ENCODE peak calls at places on chromosome 4, in eight cellular contexts. One of them, this sample, is unnamed.

GRCh38 chr4:5753366-5753765 is 42.4 kb downstream of the EVC start:
- DNase-seq in adrenal gland: no peak
- DNase-seq in psoas muscle: no peak
- DNase-seq in AG04449: no peak
- DNase-seq in ovary: no peak
- DNase-seq in AG09309: no peak
- DNase-seq in fibroblast of lung: no peak
- DNase-seq in astrocyte of the spinal cord: no peak
- DNase-seq in this sample: no peak

GRCh38 chr4:55173580-55173979 is 48.2 kb upstream of the KDR start:
- DNase-seq in adrenal gland: no peak
- DNase-seq in psoas muscle: no peak
- DNase-seq in AG04449: no peak
- DNase-seq in ovary: no peak
- DNase-seq in AG09309: no peak
- DNase-seq in fibroblast of lung: peak
- DNase-seq in astrocyte of the spinal cord: peak
- DNase-seq in this sample: no peak

GRCh38 chr4:140153744-140154571 is at the start of gene MAML3:
- DNase-seq in adrenal gland: peak
- DNase-seq in psoas muscle: peak
- DNase-seq in AG04449: peak
- DNase-seq in ovary: peak
- DNase-seq in AG09309: peak
- DNase-seq in fibroblast of lung: peak
- DNase-seq in astrocyte of the spinal cord: peak
- DNase-seq in this sample: peak

GRCh38 chr4:57064811-57065711 is 45.1 kb downstream of the IGFBP7 start:
- DNase-seq in adrenal gland: peak
- DNase-seq in psoas muscle: peak
- DNase-seq in AG04449: peak
- DNase-seq in ovary: peak
- DNase-seq in AG09309: peak
- DNase-seq in fibroblast of lung: peak
- DNase-seq in astrocyte of the spinal cord: peak
- DNase-seq in this sample: peak

GRCh38 chr4:120750152-120750525 is 172.4 kb downstream of the PRDM5 start:
- DNase-seq in adrenal gland: no peak
- DNase-seq in psoas muscle: no peak
- DNase-seq in AG04449: no peak
- DNase-seq in ovary: no peak
- DNase-seq in AG09309: no peak
- DNase-seq in fibroblast of lung: no peak
- DNase-seq in astrocyte of the spinal cord: no peak
- DNase-seq in this sample: no peak

GRCh38 chr4:3037957-3038451 is 36.3 kb downstream of the HTT-AS start:
- DNase-seq in adrenal gland: no peak
- DNase-seq in psoas muscle: peak
- DNase-seq in AG04449: no peak
- DNase-seq in ovary: peak
- DNase-seq in AG09309: no peak
- DNase-seq in fibroblast of lung: no peak
- DNase-seq in astrocyte of the spinal cord: no peak
- DNase-seq in this sample: peak

GRCh38 chr4:77022581-77023133 is 53.1 kb downstream of the CCNI start:
- DNase-seq in adrenal gland: no peak
- DNase-seq in psoas muscle: no peak
- DNase-seq in AG04449: no peak
- DNase-seq in ovary: no peak
- DNase-seq in AG09309: no peak
- DNase-seq in fibroblast of lung: peak
- DNase-seq in astrocyte of the spinal cord: peak
- DNase-seq in this sample: no peak

GRCh38 chr4:148649669-148650331 is 207.6 kb upstream of the NR3C2 start:
- DNase-seq in adrenal gland: no peak
- DNase-seq in psoas muscle: no peak
- DNase-seq in AG04449: no peak
- DNase-seq in ovary: no peak
- DNase-seq in AG09309: no peak
- DNase-seq in fibroblast of lung: peak
- DNase-seq in astrocyte of the spinal cord: peak
- DNase-seq in this sample: no peak

GRCh38 chr4:26207631-26208030 is 113.2 kb upstream of the RBPJ start:
- DNase-seq in adrenal gland: no peak
- DNase-seq in psoas muscle: no peak
- DNase-seq in AG04449: no peak
- DNase-seq in ovary: no peak
- DNase-seq in AG09309: no peak
- DNase-seq in fibroblast of lung: peak
- DNase-seq in astrocyte of the spinal cord: no peak
- DNase-seq in this sample: no peak

GRCh38 chr4:109996531-109996930 is 83.8 kb downstream of the EGF start:
- DNase-seq in adrenal gland: no peak
- DNase-seq in psoas muscle: no peak
- DNase-seq in AG04449: no peak
- DNase-seq in ovary: no peak
- DNase-seq in AG09309: no peak
- DNase-seq in fibroblast of lung: no peak
- DNase-seq in astrocyte of the spinal cord: no peak
- DNase-seq in this sample: no peak

GRCh38 chr4:126850286-126850685 is 782.5 kb upstream of the INTU start:
- DNase-seq in adrenal gland: no peak
- DNase-seq in psoas muscle: no peak
- DNase-seq in AG04449: peak
- DNase-seq in ovary: no peak
- DNase-seq in AG09309: peak
- DNase-seq in fibroblast of lung: peak
- DNase-seq in astrocyte of the spinal cord: peak
- DNase-seq in this sample: no peak

GRCh38 chr4:41213563-41214157 is 682 bp downstream of the APBB2 start:
- DNase-seq in adrenal gland: peak
- DNase-seq in psoas muscle: peak
- DNase-seq in AG04449: no peak
- DNase-seq in ovary: peak
- DNase-seq in AG09309: no peak
- DNase-seq in fibroblast of lung: no peak
- DNase-seq in astrocyte of the spinal cord: no peak
- DNase-seq in this sample: peak

GRCh38 chr4:38805530-38806145 is 1.0 kb upstream of the TLR1 start:
- DNase-seq in adrenal gland: peak
- DNase-seq in psoas muscle: no peak
- DNase-seq in AG04449: no peak
- DNase-seq in ovary: peak
- DNase-seq in AG09309: no peak
- DNase-seq in fibroblast of lung: peak
- DNase-seq in astrocyte of the spinal cord: no peak
- DNase-seq in this sample: peak

GRCh38 chr4:126441173-126441810 is 1126.5 kb downstream of the FAT4 start:
- DNase-seq in adrenal gland: no peak
- DNase-seq in psoas muscle: no peak
- DNase-seq in AG04449: no peak
- DNase-seq in ovary: no peak
- DNase-seq in AG09309: no peak
- DNase-seq in fibroblast of lung: peak
- DNase-seq in astrocyte of the spinal cord: no peak
- DNase-seq in this sample: no peak

GRCh38 chr4:37699874-37700481 is 13.8 kb upstream of the RELL1 start:
- DNase-seq in adrenal gland: no peak
- DNase-seq in psoas muscle: no peak
- DNase-seq in AG04449: no peak
- DNase-seq in ovary: no peak
- DNase-seq in AG09309: no peak
- DNase-seq in fibroblast of lung: no peak
- DNase-seq in astrocyte of the spinal cord: no peak
- DNase-seq in this sample: no peak

GRCh38 chr4:177505171-177505615 is 63.0 kb upstream of the AGA start:
- DNase-seq in adrenal gland: no peak
- DNase-seq in psoas muscle: no peak
- DNase-seq in AG04449: no peak
- DNase-seq in ovary: no peak
- DNase-seq in AG09309: no peak
- DNase-seq in fibroblast of lung: no peak
- DNase-seq in astrocyte of the spinal cord: no peak
- DNase-seq in this sample: no peak

GRCh38 chr4:141713771-141714445 is 77.5 kb downstream of the IL15 start:
- DNase-seq in adrenal gland: no peak
- DNase-seq in psoas muscle: no peak
- DNase-seq in AG04449: no peak
- DNase-seq in ovary: no peak
- DNase-seq in AG09309: peak
- DNase-seq in fibroblast of lung: peak
- DNase-seq in astrocyte of the spinal cord: peak
- DNase-seq in this sample: no peak

GRCh38 chr4:30721353-30722091 is 1.4 kb downstream of the PCDH7 start:
- DNase-seq in adrenal gland: peak
- DNase-seq in psoas muscle: peak
- DNase-seq in AG04449: no peak
- DNase-seq in ovary: peak
- DNase-seq in AG09309: no peak
- DNase-seq in fibroblast of lung: peak
- DNase-seq in astrocyte of the spinal cord: peak
- DNase-seq in this sample: peak

GRCh38 chr4:101210331-101210730 is 137.0 kb downstream of the PPP3CA start:
- DNase-seq in adrenal gland: no peak
- DNase-seq in psoas muscle: no peak
- DNase-seq in AG04449: no peak
- DNase-seq in ovary: no peak
- DNase-seq in AG09309: no peak
- DNase-seq in fibroblast of lung: no peak
- DNase-seq in astrocyte of the spinal cord: no peak
- DNase-seq in this sample: no peak

GRCh38 chr4:76449824-76450223 is 14.8 kb downstream of the SHROOM3 start:
- DNase-seq in adrenal gland: no peak
- DNase-seq in psoas muscle: no peak
- DNase-seq in AG04449: no peak
- DNase-seq in ovary: no peak
- DNase-seq in AG09309: no peak
- DNase-seq in fibroblast of lung: peak
- DNase-seq in astrocyte of the spinal cord: peak
- DNase-seq in this sample: no peak

GRCh38 chr4:93710101-93710846 is 118.3 kb upstream of the ATOH1 start:
- DNase-seq in adrenal gland: no peak
- DNase-seq in psoas muscle: no peak
- DNase-seq in AG04449: no peak
- DNase-seq in ovary: no peak
- DNase-seq in AG09309: no peak
- DNase-seq in fibroblast of lung: no peak
- DNase-seq in astrocyte of the spinal cord: no peak
- DNase-seq in this sample: no peak
- TF ChIP-seq CTCF in adrenal gland: no peak
- TF ChIP-seq CTCF in psoas muscle: peak
- TF ChIP-seq CTCF in AG04449: no peak
- TF ChIP-seq CTCF in ovary: no peak
- TF ChIP-seq CTCF in AG09309: no peak
- TF ChIP-seq CTCF in fibroblast of lung: no peak
- TF ChIP-seq CTCF in astrocyte of the spinal cord: no peak
- TF ChIP-seq CTCF in this sample: no peak

GRCh38 chr4:89331197-89331596 is 23.6 kb upstream of the GPRIN3 start:
- DNase-seq in adrenal gland: no peak
- DNase-seq in psoas muscle: no peak
- DNase-seq in AG04449: no peak
- DNase-seq in ovary: no peak
- DNase-seq in AG09309: no peak
- DNase-seq in fibroblast of lung: no peak
- DNase-seq in astrocyte of the spinal cord: no peak
- DNase-seq in this sample: no peak
- H3K4me3 ChIP-seq in adrenal gland: no peak
- H3K4me3 ChIP-seq in psoas muscle: no peak
- H3K4me3 ChIP-seq in AG04449: no peak
- H3K4me3 ChIP-seq in ovary: no peak
- H3K4me3 ChIP-seq in AG09309: no peak
- H3K4me3 ChIP-seq in fibroblast of lung: no peak
- H3K4me3 ChIP-seq in astrocyte of the spinal cord: no peak
- H3K4me3 ChIP-seq in this sample: no peak

GRCh38 chr4:25032126-25032525 is 1.4 kb upstream of the LGI2 start:
- DNase-seq in adrenal gland: no peak
- DNase-seq in psoas muscle: no peak
- DNase-seq in AG04449: no peak
- DNase-seq in ovary: no peak
- DNase-seq in AG09309: no peak
- DNase-seq in fibroblast of lung: peak
- DNase-seq in astrocyte of the spinal cord: peak
- DNase-seq in this sample: no peak
- TF ChIP-seq CTCF in adrenal gland: no peak
- TF ChIP-seq CTCF in psoas muscle: no peak
- TF ChIP-seq CTCF in AG04449: no peak
- TF ChIP-seq CTCF in ovary: no peak
- TF ChIP-seq CTCF in AG09309: no peak
- TF ChIP-seq CTCF in fibroblast of lung: no peak
- TF ChIP-seq CTCF in astrocyte of the spinal cord: no peak
- TF ChIP-seq CTCF in this sample: no peak

GRCh38 chr4:182560358-182560757 is 317.2 kb downstream of the TENM3 start:
- DNase-seq in adrenal gland: no peak
- DNase-seq in psoas muscle: no peak
- DNase-seq in AG04449: no peak
- DNase-seq in ovary: no peak
- DNase-seq in AG09309: no peak
- DNase-seq in fibroblast of lung: peak
- DNase-seq in astrocyte of the spinal cord: peak
- DNase-seq in this sample: no peak
- H3K4me3 ChIP-seq in adrenal gland: no peak
- H3K4me3 ChIP-seq in psoas muscle: no peak
- H3K4me3 ChIP-seq in AG04449: no peak
- H3K4me3 ChIP-seq in ovary: no peak
- H3K4me3 ChIP-seq in AG09309: no peak
- H3K4me3 ChIP-seq in fibroblast of lung: no peak
- H3K4me3 ChIP-seq in astrocyte of the spinal cord: peak
- H3K4me3 ChIP-seq in this sample: no peak

GRCh38 chr4:8168232-8168631 is 9.6 kb upstream of the ABLIM2 start:
- DNase-seq in adrenal gland: no peak
- DNase-seq in psoas muscle: no peak
- DNase-seq in AG04449: no peak
- DNase-seq in ovary: no peak
- DNase-seq in AG09309: no peak
- DNase-seq in fibroblast of lung: no peak
- DNase-seq in astrocyte of the spinal cord: no peak
- DNase-seq in this sample: no peak
- TF ChIP-seq CTCF in adrenal gland: peak
- TF ChIP-seq CTCF in psoas muscle: peak
- TF ChIP-seq CTCF in AG04449: peak
- TF ChIP-seq CTCF in ovary: no peak
- TF ChIP-seq CTCF in AG09309: peak
- TF ChIP-seq CTCF in fibroblast of lung: peak
- TF ChIP-seq CTCF in astrocyte of the spinal cord: peak
- TF ChIP-seq CTCF in this sample: no peak

DNA sequence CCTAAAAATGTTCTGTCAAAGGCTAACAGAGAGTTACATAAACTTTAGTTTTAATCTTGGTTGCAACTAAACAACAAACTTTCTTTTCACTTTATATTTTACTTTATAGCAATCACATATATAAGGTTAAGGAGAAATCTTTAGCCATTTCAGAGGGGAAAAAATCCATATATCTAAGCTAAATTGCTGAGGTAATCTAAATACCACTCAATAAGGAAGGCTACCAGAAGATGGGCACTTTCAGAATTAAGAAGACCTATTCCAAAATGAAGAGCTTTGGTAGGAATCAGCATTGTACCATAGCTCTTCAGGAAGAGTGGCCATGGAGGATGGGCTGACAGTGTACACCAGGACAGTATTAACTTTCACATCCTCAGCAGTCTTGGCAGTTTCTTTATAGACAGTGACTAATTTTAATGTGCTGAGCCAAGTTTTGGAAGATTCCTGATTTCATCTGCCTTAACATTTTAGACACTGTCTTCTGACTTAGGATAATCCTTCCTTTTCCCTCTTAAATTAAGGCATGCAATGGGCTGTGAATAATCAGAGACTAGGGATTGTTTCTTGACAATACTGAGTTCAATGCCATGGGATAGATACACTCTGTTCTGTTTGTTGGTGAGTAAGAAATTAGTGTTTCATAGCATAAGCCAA is 7.1 kb downstream of the FAT4 start:
- DNase-seq in adrenal gland: no peak
- DNase-seq in psoas muscle: no peak
- DNase-seq in AG04449: no peak
- DNase-seq in ovary: no peak
- DNase-seq in AG09309: no peak
- DNase-seq in fibroblast of lung: peak
- DNase-seq in astrocyte of the spinal cord: peak
- DNase-seq in this sample: no peak
- H3K4me3 ChIP-seq in adrenal gland: no peak
- H3K4me3 ChIP-seq in psoas muscle: peak
- H3K4me3 ChIP-seq in AG04449: peak
- H3K4me3 ChIP-seq in ovary: no peak
- H3K4me3 ChIP-seq in AG09309: peak
- H3K4me3 ChIP-seq in fibroblast of lung: no peak
- H3K4me3 ChIP-seq in astrocyte of the spinal cord: peak
- H3K4me3 ChIP-seq in this sample: peak

This sample was measured in heart left ventricle.